ENCODE peak calls at places on chromosomes 1 and 21, in five cellular contexts. L is heart right ventricle; W is cardiac muscle cell; F is RWPE1; Y is stimulated activated effector memory CD8-positive, alpha-beta T cell treated with anti-CD3 and anti-CD28 coated beads, Interleukin-12 subunit alpha, Interleukin-12 subunit beta, amount 100 ng/mL, for 72 hours. C is an unnamed sample.

GRCh38 chr1:2786329-2787162 is 14.9 kb downstream of the TTC34 start:
- DNase-seq in L (peak; percentile 22), W (no peak), F (no peak), Y (peak; percentile 64), C (no peak)

GRCh38 chr1:47621977-47622376 is 184.1 kb downstream of the FOXD2 start:
- DNase-seq in L (peak; percentile 31), W (no peak), F (no peak), Y (no peak), C (no peak)

GRCh38 chr1:107555578-107555977 is 409.4 kb downstream of the VAV3 start:
- DNase-seq in L (no peak), W (no peak), F (no peak), Y (no peak), C (no peak)

GRCh38 chr1:64811131-64811530 is 66.3 kb downstream of the RAVER2 start:
- DNase-seq in L (no peak), W (no peak), F (no peak), Y (no peak), C (peak; percentile 33)

GRCh38 chr1:184449916-184450315 is 63.1 kb downstream of the C1orf21 start:
- DNase-seq in L (no peak), W (no peak), F (peak; percentile 28), Y (no peak), C (no peak)

GRCh38 chr1:42176902-42177519 is 12.5 kb upstream of the GUCA2A start:
- DNase-seq in L (no peak), W (peak; percentile 67), F (peak; percentile 56), Y (no peak), C (peak; percentile 23)

GRCh38 chr1:203771901-203772301 is 6.9 kb downstream of the LAX1 start:
- DNase-seq in L (no peak), W (no peak), F (no peak), Y (no peak), C (no peak)

GRCh38 chr1:28718601-28719331 is 18.0 kb upstream of the YTHDF2 start:
- DNase-seq in L (no peak), W (no peak), F (no peak), Y (no peak), C (no peak)

GRCh38 chr1:212967767-212968166 is 17.4 kb downstream of the VASH2 start:
- DNase-seq in L (no peak), W (no peak), F (peak; percentile 41), Y (no peak), C (no peak)

GRCh38 chr1:170162385-170163226 is 16.8 kb downstream of the NTMT2 start:
- DNase-seq in L (peak; percentile 35), W (peak; percentile 44), F (no peak), Y (no peak), C (no peak)

GRCh38 chr1:87325982-87326738 is 2.5 kb upstream of the LMO4 start:
- DNase-seq in L (peak; percentile 63), W (peak; percentile 65), F (peak; percentile 41), Y (peak; percentile 16), C (peak; percentile 87)

GRCh38 chr1:213049232-213049631 is 1.8 kb upstream of the RPS6KC1 start:
- DNase-seq in L (no peak), W (no peak), F (no peak), Y (no peak), C (no peak)

GRCh38 chr1:201556841-201557571 is 18.1 kb downstream of the NAV1 start:
- DNase-seq in L (no peak), W (no peak), F (no peak), Y (no peak), C (no peak)

GRCh38 chr1:37840711-37841110 is 18.7 kb downstream of the MTF1 start:
- DNase-seq in L (no peak), W (no peak), F (no peak), Y (no peak), C (no peak)

GRCh38 chr1:156143765-156144489 is 9.5 kb upstream of the SEMA4A start:
- DNase-seq in L (no peak), W (no peak), F (no peak), Y (no peak), C (no peak)

GRCh38 chr1:23556661-23557470 is 2.4 kb downstream of the ID3 start:
- DNase-seq in L (no peak), W (peak; percentile 26), F (peak; percentile 74), Y (no peak), C (peak; percentile 63)

GRCh38 chr1:44485229-44485932 is 80.3 kb downstream of the RNF220 start:
- DNase-seq in L (peak; percentile 43), W (no peak), F (peak; percentile 75), Y (no peak), C (no peak)

GRCh38 chr1:183278736-183279591 is 92.9 kb downstream of the LAMC2 start:
- DNase-seq in L (no peak), W (no peak), F (peak; percentile 75), Y (no peak), C (peak; percentile 15)

GRCh38 chr1:156126701-156127534 is 12.4 kb downstream of the LMNA start:
- DNase-seq in L (no peak), W (no peak), F (no peak), Y (peak; percentile 58), C (no peak)

GRCh38 chr1:214331827-214332423 is 51.0 kb downstream of the SMYD2 start:
- DNase-seq in L (no peak), W (peak; percentile 53), F (peak; percentile 55), Y (peak; percentile 54), C (peak; percentile 62)

GRCh38 chr21:31915566-31915965 is 42.7 kb downstream of the HUNK start:
- DNase-seq in L (no peak), W (no peak), F (no peak), Y (no peak), C (peak; percentile 37)

C was measured in NCI-H1417.